ENCODE peak calls at places on chromosomes 1 and 21, in nine cellular contexts. C, J, P, H, E, Y, O, T and Q are unnamed samples.

GRCh38 chr1:71650126-71650525 is 569.3 kb upstream of the ZRANB2 start:
- DNase-seq in C (peak; percentile 48), J (peak; percentile 79), P (no peak), H (no peak), E (no peak), Y (no peak), O (no peak), T (no peak), Q (no peak)

GRCh38 chr1:55747285-55747890 is 532.2 kb upstream of the USP24 start:
- DNase-seq in C (peak; percentile 76), J (peak; percentile 56), P (no peak), H (no peak), E (no peak), Y (no peak), O (no peak), T (no peak), Q (peak; percentile 14)

GRCh38 chr21:45141507-45141906 is 67.1 kb downstream of the ADARB1 start:
- DNase-seq in C (no peak), J (no peak), P (no peak), H (no peak), E (no peak), Y (no peak), O (no peak), T (no peak), Q (no peak)

GRCh38 chr1:8962812-8963669 is 17.4 kb downstream of the CA6 start:
- DNase-seq in C (no peak), J (peak; percentile 28), P (peak; percentile 43), H (peak; percentile 78), E (peak; percentile 78), Y (no peak), O (peak; percentile 79), T (peak; percentile 82), Q (peak; percentile 20)

GRCh38 chr1:109091196-109092193 is 931 bp downstream of the TMEM167B start:
- DNase-seq in C (peak; percentile 75), J (peak; percentile 15), P (no peak), H (no peak), E (no peak), Y (no peak), O (no peak), T (peak; percentile 47), Q (no peak)

GRCh38 chr1:206102292-206102936 is 14.8 kb downstream of the AVPR1B start:
- DNase-seq in C (no peak), J (no peak), P (no peak), H (no peak), E (no peak), Y (no peak), O (no peak), T (no peak), Q (no peak)

GRCh38 chr21:44450999-44451398 is 4.3 kb upstream of the LRRC3 start:
- DNase-seq in C (no peak), J (no peak), P (no peak), H (no peak), E (no peak), Y (no peak), O (no peak), T (no peak), Q (no peak)

GRCh38 chr21:45998276-45998701 is 16.7 kb downstream of the COL6A1 start:
- DNase-seq in C (no peak), J (no peak), P (peak; percentile 16), H (no peak), E (no peak), Y (peak; percentile 21), O (no peak), T (no peak), Q (peak; percentile 11)

GRCh38 chr1:229557913-229558414 is 543 bp downstream of the ABCB10 start:
- DNase-seq in C (no peak), J (peak; percentile 20), P (peak; percentile 33), H (peak; percentile 82), E (peak; percentile 68), Y (peak; percentile 62), O (peak; percentile 63), T (peak; percentile 55), Q (peak; percentile 46)

GRCh38 chr1:205743977-205744376 is 6.0 kb downstream of the NUCKS1 start:
- DNase-seq in C (no peak), J (no peak), P (no peak), H (no peak), E (no peak), Y (no peak), O (no peak), T (no peak), Q (no peak)

GRCh38 chr21:33751120-33751519 is 108.8 kb downstream of the ITSN1 start:
- DNase-seq in C (peak; percentile 19), J (no peak), P (no peak), H (no peak), E (no peak), Y (no peak), O (no peak), T (no peak), Q (no peak)

GRCh38 chr1:7539772-7540175 is 231.3 kb upstream of the VAMP3 start:
- DNase-seq in C (peak; percentile 40), J (no peak), P (no peak), H (peak; percentile 82), E (peak; percentile 63), Y (no peak), O (peak; percentile 74), T (no peak), Q (no peak)

GRCh38 chr21:19603011-19603593 is 1199.5 kb upstream of the TMPRSS15 start:
- DNase-seq in C (no peak), J (no peak), P (no peak), H (no peak), E (no peak), Y (no peak), O (no peak), T (no peak), Q (no peak)

GRCh38 chr1:204438628-204439027 is 27.0 kb upstream of the PPP1R15B start:
- DNase-seq in C (peak; percentile 100), J (peak; percentile 96), P (peak; percentile 85), H (no peak), E (no peak), Y (no peak), O (no peak), T (peak; percentile 52), Q (no peak)

GRCh38 chr1:226957714-226958113 is 17.6 kb downstream of the COQ8A start:
- DNase-seq in C (no peak), J (no peak), P (no peak), H (no peak), E (no peak), Y (no peak), O (no peak), T (no peak), Q (no peak)
- H3K27ac ChIP-seq in C (no peak overlapping the region), J (no peak overlapping the region), P (no peak overlapping the region), H (no peak overlapping the region), E (no peak overlapping the region), Y (no peak overlapping the region), O (no peak overlapping the region), T (no peak overlapping the region), Q (peak overlapping the region; percentile 74)

DNA sequence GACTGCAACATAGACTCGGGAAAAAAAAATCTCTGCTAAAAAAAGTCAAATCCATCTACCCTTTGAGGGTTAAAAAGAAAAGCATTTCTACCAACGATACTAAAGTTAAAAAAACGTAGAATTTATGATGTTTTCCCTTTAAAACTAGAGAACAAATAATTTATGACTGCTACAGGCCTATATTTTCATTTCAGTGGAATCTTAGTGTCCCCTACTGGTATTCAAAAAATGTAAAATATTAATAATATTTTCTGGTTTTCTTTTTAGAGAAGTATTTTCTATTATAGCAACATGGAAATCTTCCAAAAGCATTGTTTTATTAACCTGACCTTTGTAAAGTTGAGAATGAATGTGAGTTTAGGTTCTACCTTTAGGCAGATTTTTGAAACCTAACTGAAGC is 1582.2 kb downstream of the MRPL39 start:
- DNase-seq in C (no peak), J (no peak), P (no peak), H (no peak), E (no peak), Y (no peak), O (no peak), T (no peak), Q (no peak)
- TF ChIP-seq CTCF in C (no peak), J (no peak), P (no peak), H (no peak), E (no peak), Y (no peak), O (no peak), T (no peak), Q (no peak)

GRCh38 chr1:240319998-240320397 is 228.3 kb downstream of the FMN2 start:
- DNase-seq in C (no peak), J (no peak), P (no peak), H (no peak), E (no peak), Y (no peak), O (no peak), T (no peak), Q (no peak)
- H3K27ac ChIP-seq in C (no peak overlapping the region), J (no peak overlapping the region), P (no peak overlapping the region), H (no peak overlapping the region), E (no peak overlapping the region), Y (no peak overlapping the region), O (no peak overlapping the region), T (no peak overlapping the region), Q (no peak overlapping the region)

DNA sequence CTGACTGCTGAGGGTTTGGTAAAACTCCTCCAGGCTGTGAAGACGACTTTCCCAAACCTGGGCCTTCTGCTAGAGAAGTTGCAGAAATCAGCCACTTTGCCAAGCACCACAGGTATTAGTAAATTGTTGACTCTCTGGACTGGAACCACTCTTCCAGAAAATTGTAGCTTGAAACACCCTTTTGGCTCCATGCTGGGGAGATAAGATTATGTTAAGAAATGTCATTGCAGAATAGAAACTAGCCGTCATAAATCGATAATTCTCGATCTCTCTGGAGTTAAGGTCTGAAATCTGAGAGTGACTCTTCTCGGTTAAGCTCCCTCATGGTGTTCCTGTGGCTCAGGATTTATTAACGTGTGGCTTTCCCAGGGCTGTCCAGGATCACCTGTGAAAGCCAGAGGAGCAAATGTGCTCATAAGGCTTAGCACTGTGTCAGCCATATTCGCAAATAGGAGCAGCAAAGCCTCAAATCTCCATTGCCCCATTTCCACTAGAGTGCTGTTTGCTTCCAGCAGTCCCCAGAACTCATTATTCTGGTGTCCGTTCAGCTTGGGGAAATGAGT is 54.6 kb downstream of the ZBTB40 start:
- DNase-seq in C (no peak), J (no peak), P (no peak), H (no peak), E (no peak), Y (no peak), O (no peak), T (no peak), Q (no peak)
- TF ChIP-seq CTCF in C (no peak), J (no peak), P (no peak), H (no peak), E (no peak), Y (no peak), O (no peak), T (no peak), Q (no peak)

GRCh38 chr1:161985301-161985825 is 38.3 kb downstream of the OLFML2B start:
- DNase-seq in C (no peak), J (no peak), P (no peak), H (no peak), E (no peak), Y (no peak), O (no peak), T (no peak), Q (no peak)

GRCh38 chr1:161987303-161987702 is 36.4 kb downstream of the OLFML2B start:
- DNase-seq in C (no peak), J (no peak), P (no peak), H (no peak), E (no peak), Y (no peak), O (no peak), T (no peak), Q (no peak)

GRCh38 chr1:161987872-161988271 is 35.8 kb downstream of the OLFML2B start:
- DNase-seq in C (no peak), J (no peak), P (no peak), H (no peak), E (no peak), Y (no peak), O (no peak), T (no peak), Q (no peak)

GRCh38 chr1:161988413-161988812 is 35.3 kb downstream of the OLFML2B start:
- DNase-seq in C (no peak), J (no peak), P (no peak), H (no peak), E (no peak), Y (no peak), O (no peak), T (no peak), Q (no peak)

GRCh38 chr1:161986328-161986727 is 37.3 kb downstream of the OLFML2B start:
- DNase-seq in C (no peak), J (peak; percentile 38), P (no peak), H (no peak), E (no peak), Y (no peak), O (no peak), T (no peak), Q (no peak)
- H3K27ac ChIP-seq in C (no peak overlapping the region), J (no peak overlapping the region), P (no peak overlapping the region), H (no peak overlapping the region), E (no peak overlapping the region), Y (no peak overlapping the region), O (no peak overlapping the region), T (no peak overlapping the region), Q (no peak overlapping the region)